ENCODE peak calls at places on chromosome 3, in nine cellular contexts. One of them, this sample, is unnamed.
A peak's percentile ranks its signal among the peaks of the same experiment; 100 is the strongest.

GRCh38 chr3:14476583-14477265 is 63.4 kb downstream of the GRIP2 start:
- DNase-seq in colonic mucosa: no peak
- DNase-seq in breast epithelium: no peak
- DNase-seq in ovary: no peak
- DNase-seq in right atrium auricular region: no peak
- DNase-seq in neuronal stem cell: no peak
- DNase-seq in PC-3: no peak
- DNase-seq in brain microvascular endothelial cell: no peak
- DNase-seq in left ventricle myocardium inferior: no peak
- DNase-seq in this sample: no peak

GRCh38 chr3:136008732-136009456 is 43.4 kb downstream of the PPP2R3A start:
- DNase-seq in colonic mucosa: no peak
- DNase-seq in breast epithelium: no peak
- DNase-seq in ovary: no peak
- DNase-seq in right atrium auricular region: no peak
- DNase-seq in neuronal stem cell: no peak
- DNase-seq in PC-3: no peak
- DNase-seq in brain microvascular endothelial cell: no peak
- DNase-seq in left ventricle myocardium inferior: no peak
- DNase-seq in this sample: no peak

GRCh38 chr3:149239357-149239936 is 17.8 kb upstream of the CP start:
- DNase-seq in colonic mucosa: no peak
- DNase-seq in breast epithelium: no peak
- DNase-seq in ovary: no peak
- DNase-seq in right atrium auricular region: no peak
- DNase-seq in neuronal stem cell: no peak
- DNase-seq in PC-3: no peak
- DNase-seq in brain microvascular endothelial cell: no peak
- DNase-seq in left ventricle myocardium inferior: no peak
- DNase-seq in this sample: no peak

GRCh38 chr3:66851894-66852613 is 146.1 kb upstream of the KBTBD8 start:
- DNase-seq in colonic mucosa: no peak
- DNase-seq in breast epithelium: no peak
- DNase-seq in ovary: no peak
- DNase-seq in right atrium auricular region: no peak
- DNase-seq in neuronal stem cell: no peak
- DNase-seq in PC-3: no peak
- DNase-seq in brain microvascular endothelial cell: peak; percentile 9
- DNase-seq in left ventricle myocardium inferior: no peak
- DNase-seq in this sample: no peak

GRCh38 chr3:100257601-100258000 is 3.2 kb upstream of the TBC1D23 start:
- DNase-seq in colonic mucosa: no peak
- DNase-seq in breast epithelium: no peak
- DNase-seq in ovary: no peak
- DNase-seq in right atrium auricular region: no peak
- DNase-seq in neuronal stem cell: no peak
- DNase-seq in PC-3: no peak
- DNase-seq in brain microvascular endothelial cell: no peak
- DNase-seq in left ventricle myocardium inferior: no peak
- DNase-seq in this sample: no peak

GRCh38 chr3:170128977-170129431 is 52.5 kb downstream of the PHC3 start:
- DNase-seq in colonic mucosa: no peak
- DNase-seq in breast epithelium: no peak
- DNase-seq in ovary: no peak
- DNase-seq in right atrium auricular region: no peak
- DNase-seq in neuronal stem cell: no peak
- DNase-seq in PC-3: peak; percentile 21
- DNase-seq in brain microvascular endothelial cell: no peak
- DNase-seq in left ventricle myocardium inferior: no peak
- DNase-seq in this sample: peak; percentile 10

GRCh38 chr3:39981547-39982184 is 172.3 kb downstream of the MYRIP start:
- DNase-seq in colonic mucosa: no peak
- DNase-seq in breast epithelium: no peak
- DNase-seq in ovary: no peak
- DNase-seq in right atrium auricular region: no peak
- DNase-seq in neuronal stem cell: no peak
- DNase-seq in PC-3: no peak
- DNase-seq in brain microvascular endothelial cell: no peak
- DNase-seq in left ventricle myocardium inferior: no peak
- DNase-seq in this sample: no peak

GRCh38 chr3:69385723-69386483 is at the start of gene FRMD4B:
- DNase-seq in colonic mucosa: peak; percentile 52
- DNase-seq in breast epithelium: peak; percentile 62
- DNase-seq in ovary: peak; percentile 40
- DNase-seq in right atrium auricular region: peak; percentile 80
- DNase-seq in neuronal stem cell: no peak
- DNase-seq in PC-3: peak; percentile 8
- DNase-seq in brain microvascular endothelial cell: no peak
- DNase-seq in left ventricle myocardium inferior: peak; percentile 85
- DNase-seq in this sample: no peak

GRCh38 chr3:129507181-129507831 is 21.1 kb upstream of the RHO start:
- DNase-seq in colonic mucosa: no peak
- DNase-seq in breast epithelium: no peak
- DNase-seq in ovary: no peak
- DNase-seq in right atrium auricular region: no peak
- DNase-seq in neuronal stem cell: no peak
- DNase-seq in PC-3: no peak
- DNase-seq in brain microvascular endothelial cell: no peak
- DNase-seq in left ventricle myocardium inferior: peak; percentile 55
- DNase-seq in this sample: no peak

GRCh38 chr3:21294768-21295167 is 456.2 kb downstream of the ZNF385D start:
- DNase-seq in colonic mucosa: no peak
- DNase-seq in breast epithelium: no peak
- DNase-seq in ovary: no peak
- DNase-seq in right atrium auricular region: no peak
- DNase-seq in neuronal stem cell: no peak
- DNase-seq in PC-3: peak; percentile 45
- DNase-seq in brain microvascular endothelial cell: no peak
- DNase-seq in left ventricle myocardium inferior: no peak
- DNase-seq in this sample: no peak

GRCh38 chr3:137020315-137020714 is 62.5 kb downstream of the IL20RB start:
- DNase-seq in colonic mucosa: no peak
- DNase-seq in breast epithelium: no peak
- DNase-seq in ovary: no peak
- DNase-seq in right atrium auricular region: no peak
- DNase-seq in neuronal stem cell: no peak
- DNase-seq in PC-3: no peak
- DNase-seq in brain microvascular endothelial cell: no peak
- DNase-seq in left ventricle myocardium inferior: no peak
- DNase-seq in this sample: no peak

GRCh38 chr3:50324351-50325144 is 2.0 kb upstream of the HYAL2 start:
- DNase-seq in colonic mucosa: no peak
- DNase-seq in breast epithelium: no peak
- DNase-seq in ovary: peak; percentile 70
- DNase-seq in right atrium auricular region: peak; percentile 76
- DNase-seq in neuronal stem cell: no peak
- DNase-seq in PC-3: peak; percentile 80
- DNase-seq in brain microvascular endothelial cell: peak; percentile 72
- DNase-seq in left ventricle myocardium inferior: peak; percentile 74
- DNase-seq in this sample: no peak

GRCh38 chr3:50325497-50326181 is 2.4 kb downstream of the TUSC2 start:
- DNase-seq in colonic mucosa: no peak
- DNase-seq in breast epithelium: no peak
- DNase-seq in ovary: no peak
- DNase-seq in right atrium auricular region: no peak
- DNase-seq in neuronal stem cell: no peak
- DNase-seq in PC-3: no peak
- DNase-seq in brain microvascular endothelial cell: no peak
- DNase-seq in left ventricle myocardium inferior: no peak
- DNase-seq in this sample: no peak

GRCh38 chr3:50327943-50328691 is at the start of gene TUSC2:
- DNase-seq in colonic mucosa: peak; percentile 98
- DNase-seq in breast epithelium: peak; percentile 97
- DNase-seq in ovary: peak; percentile 97
- DNase-seq in right atrium auricular region: peak; percentile 98
- DNase-seq in neuronal stem cell: peak; percentile 93
- DNase-seq in PC-3: peak; percentile 99
- DNase-seq in brain microvascular endothelial cell: peak; percentile 95
- DNase-seq in left ventricle myocardium inferior: peak; percentile 97
- DNase-seq in this sample: peak; percentile 82

GRCh38 chr3:50326182-50326541 is 1.9 kb downstream of the TUSC2 start:
- DNase-seq in colonic mucosa: no peak
- DNase-seq in breast epithelium: no peak
- DNase-seq in ovary: no peak
- DNase-seq in right atrium auricular region: no peak
- DNase-seq in neuronal stem cell: no peak
- DNase-seq in PC-3: no peak
- DNase-seq in brain microvascular endothelial cell: no peak
- DNase-seq in left ventricle myocardium inferior: no peak
- DNase-seq in this sample: no peak

GRCh38 chr3:50327129-50327528 is 894 bp downstream of the TUSC2 start:
- DNase-seq in colonic mucosa: no peak
- DNase-seq in breast epithelium: no peak
- DNase-seq in ovary: peak; percentile 28
- DNase-seq in right atrium auricular region: no peak
- DNase-seq in neuronal stem cell: no peak
- DNase-seq in PC-3: no peak
- DNase-seq in brain microvascular endothelial cell: no peak
- DNase-seq in left ventricle myocardium inferior: no peak
- DNase-seq in this sample: no peak
- H3K27ac ChIP-seq in colonic mucosa: no peak overlapping the region
- H3K27ac ChIP-seq in breast epithelium: no peak overlapping the region
- H3K27ac ChIP-seq in ovary: no peak overlapping the region
- H3K27ac ChIP-seq in right atrium auricular region: no peak overlapping the region
- H3K27ac ChIP-seq in neuronal stem cell: no peak overlapping the region
- H3K27ac ChIP-seq in PC-3: no peak overlapping the region
- H3K27ac ChIP-seq in brain microvascular endothelial cell: no peak overlapping the region
- H3K27ac ChIP-seq in left ventricle myocardium inferior: no peak overlapping the region
- H3K27ac ChIP-seq in this sample: no peak overlapping the region

GRCh38 chr3:50587373-50587772 is 18.1 kb downstream of the HEMK1 start:
- DNase-seq in colonic mucosa: no peak
- DNase-seq in breast epithelium: no peak
- DNase-seq in ovary: no peak
- DNase-seq in right atrium auricular region: no peak
- DNase-seq in neuronal stem cell: no peak
- DNase-seq in PC-3: no peak
- DNase-seq in brain microvascular endothelial cell: peak; percentile 13
- DNase-seq in left ventricle myocardium inferior: no peak
- DNase-seq in this sample: no peak

GRCh38 chr3:50588759-50589433 is 19.6 kb downstream of the HEMK1 start:
- DNase-seq in colonic mucosa: no peak
- DNase-seq in breast epithelium: no peak
- DNase-seq in ovary: no peak
- DNase-seq in right atrium auricular region: no peak
- DNase-seq in neuronal stem cell: no peak
- DNase-seq in PC-3: no peak
- DNase-seq in brain microvascular endothelial cell: no peak
- DNase-seq in left ventricle myocardium inferior: no peak
- DNase-seq in this sample: no peak

GRCh38 chr3:50585919-50586762 is 16.8 kb downstream of the HEMK1 start:
- DNase-seq in colonic mucosa: no peak
- DNase-seq in breast epithelium: no peak
- DNase-seq in ovary: no peak
- DNase-seq in right atrium auricular region: no peak
- DNase-seq in neuronal stem cell: no peak
- DNase-seq in PC-3: no peak
- DNase-seq in brain microvascular endothelial cell: no peak
- DNase-seq in left ventricle myocardium inferior: no peak
- DNase-seq in this sample: no peak

GRCh38 chr3:50586763-50587070 is 17.4 kb downstream of the HEMK1 start:
- DNase-seq in colonic mucosa: no peak
- DNase-seq in breast epithelium: no peak
- DNase-seq in ovary: no peak
- DNase-seq in right atrium auricular region: no peak
- DNase-seq in neuronal stem cell: no peak
- DNase-seq in PC-3: no peak
- DNase-seq in brain microvascular endothelial cell: no peak
- DNase-seq in left ventricle myocardium inferior: no peak
- DNase-seq in this sample: no peak

GRCh38 chr3:50587806-50588758 is 18.8 kb downstream of the HEMK1 start:
- DNase-seq in colonic mucosa: no peak
- DNase-seq in breast epithelium: no peak
- DNase-seq in ovary: no peak
- DNase-seq in right atrium auricular region: no peak
- DNase-seq in neuronal stem cell: no peak
- DNase-seq in PC-3: no peak
- DNase-seq in brain microvascular endothelial cell: no peak
- DNase-seq in left ventricle myocardium inferior: no peak
- DNase-seq in this sample: no peak
- H3K27ac ChIP-seq in colonic mucosa: no peak overlapping the region
- H3K27ac ChIP-seq in breast epithelium: peak overlapping the region; percentile 19
- H3K27ac ChIP-seq in ovary: peak overlapping the region; percentile 39
- H3K27ac ChIP-seq in right atrium auricular region: peak overlapping the region; percentile 60
- H3K27ac ChIP-seq in neuronal stem cell: no peak overlapping the region
- H3K27ac ChIP-seq in PC-3: no peak overlapping the region
- H3K27ac ChIP-seq in brain microvascular endothelial cell: no peak overlapping the region
- H3K27ac ChIP-seq in left ventricle myocardium inferior: peak overlapping the region; percentile 93
- H3K27ac ChIP-seq in this sample: no peak overlapping the region

DNA sequence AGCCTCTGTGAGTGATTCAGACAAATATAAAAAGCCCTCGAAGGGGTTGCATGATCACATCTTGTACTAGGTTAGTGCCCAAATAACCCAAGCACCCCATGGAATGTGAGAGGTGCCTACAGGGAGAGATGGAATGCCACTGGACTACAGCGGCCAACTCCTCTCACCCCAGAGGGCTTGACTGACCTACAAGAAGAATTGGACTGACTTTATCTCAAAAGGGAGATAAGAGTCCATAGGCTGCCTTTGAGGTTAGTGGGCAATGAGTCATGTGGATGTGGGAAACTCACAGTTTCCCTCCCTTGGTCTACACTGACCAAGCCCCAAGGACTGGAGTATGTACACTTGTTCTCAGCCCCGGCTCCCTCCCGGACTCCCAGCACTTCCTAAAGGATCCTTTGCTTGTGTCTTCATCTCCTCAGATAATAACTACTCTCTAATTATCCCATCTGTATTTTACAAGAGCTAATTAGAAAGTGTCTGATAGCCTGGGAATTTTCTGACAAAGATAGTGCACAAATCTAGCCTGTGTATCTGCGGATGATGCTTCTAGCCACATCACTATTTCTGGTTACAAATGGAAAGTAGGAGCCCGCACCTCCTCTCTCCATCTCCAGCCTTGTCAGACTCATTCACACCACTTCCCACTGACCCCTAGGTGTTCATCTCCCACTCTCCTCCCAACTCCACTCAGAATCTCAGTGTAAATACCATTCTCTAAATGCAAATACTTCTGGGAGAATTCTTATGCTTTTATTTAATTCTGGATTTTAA is 547.8 kb upstream of the TBL1XR1 start:
- DNase-seq in colonic mucosa: no peak
- DNase-seq in breast epithelium: no peak
- DNase-seq in ovary: no peak
- DNase-seq in right atrium auricular region: no peak
- DNase-seq in neuronal stem cell: no peak
- DNase-seq in PC-3: peak; percentile 21
- DNase-seq in brain microvascular endothelial cell: peak; percentile 92
- DNase-seq in left ventricle myocardium inferior: peak; percentile 20
- DNase-seq in this sample: no peak
- H3K27ac ChIP-seq in colonic mucosa: no peak overlapping the region
- H3K27ac ChIP-seq in breast epithelium: no peak overlapping the region
- H3K27ac ChIP-seq in ovary: no peak overlapping the region
- H3K27ac ChIP-seq in right atrium auricular region: peak overlapping the region; percentile 83
- H3K27ac ChIP-seq in neuronal stem cell: no peak overlapping the region
- H3K27ac ChIP-seq in PC-3: no peak overlapping the region
- H3K27ac ChIP-seq in brain microvascular endothelial cell: peak overlapping the region; percentile 39
- H3K27ac ChIP-seq in left ventricle myocardium inferior: peak overlapping the region; percentile 47
- H3K27ac ChIP-seq in this sample: no peak overlapping the region

DNA sequence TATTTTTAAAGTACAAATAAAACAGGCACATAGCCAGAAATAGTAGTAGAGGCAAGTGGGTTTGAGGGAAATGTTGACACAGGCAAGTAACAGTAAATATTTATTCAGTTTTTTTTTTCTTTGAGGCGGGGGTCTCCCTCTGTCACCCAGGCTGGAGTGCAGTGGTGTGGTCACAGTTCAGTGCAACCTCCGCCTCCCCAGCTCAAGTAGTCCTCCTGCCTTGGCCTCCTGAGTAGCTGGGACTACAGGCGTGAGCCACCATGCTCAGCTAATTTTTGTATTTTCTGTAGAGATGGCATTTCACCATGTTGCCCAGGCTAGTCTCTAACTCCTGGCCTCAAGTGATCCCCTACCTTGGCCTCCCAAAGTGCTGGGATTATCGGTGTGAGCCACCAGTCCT is 43.5 kb downstream of the PHLDB2 start:
- DNase-seq in colonic mucosa: no peak
- DNase-seq in breast epithelium: no peak
- DNase-seq in ovary: no peak
- DNase-seq in right atrium auricular region: no peak
- DNase-seq in neuronal stem cell: no peak
- DNase-seq in PC-3: no peak
- DNase-seq in brain microvascular endothelial cell: no peak
- DNase-seq in left ventricle myocardium inferior: no peak
- DNase-seq in this sample: no peak
- H3K27ac ChIP-seq in colonic mucosa: no peak overlapping the region
- H3K27ac ChIP-seq in breast epithelium: no peak overlapping the region
- H3K27ac ChIP-seq in ovary: no peak overlapping the region
- H3K27ac ChIP-seq in right atrium auricular region: no peak overlapping the region
- H3K27ac ChIP-seq in neuronal stem cell: no peak overlapping the region
- H3K27ac ChIP-seq in PC-3: peak overlapping the region; percentile 80
- H3K27ac ChIP-seq in brain microvascular endothelial cell: peak overlapping the region; percentile 62
- H3K27ac ChIP-seq in left ventricle myocardium inferior: peak overlapping the region; percentile 52
- H3K27ac ChIP-seq in this sample: peak overlapping the region; percentile 98

This sample was measured in epithelial cell of prostate.